ENCODE peak calls at places on chromosomes 7 and 10, in ten cellular contexts. K is nephron progenitor cell; J is AG04450; V is fibroblast of lung; R is iPS DF 6.9; B is HAP-1; A is effector CD8-positive, alpha-beta T cell; F is T-helper 2 cell; Y is brain microvascular endothelial cell; Q is GF-D8. Z is an unnamed sample.
A peak's percentile ranks its signal among the peaks of the same experiment; 100 is the strongest.

GRCh38 chr7:149776305-149776704 is 2.9 kb upstream of the ZNF467 start:
- DNase-seq in J (no peak), F (no peak), Q (no peak), V (no peak), R (no peak), Y (peak; percentile 29), A (no peak), B (no peak), K (no peak), Z (no peak)

GRCh38 chr10:123301077-123301875 is 147.1 kb downstream of the BUB3 start:
- DNase-seq in B (no peak), Q (no peak), K (peak; percentile 47), A (no peak), R (no peak), F (no peak), J (no peak), V (peak; percentile 19), Y (no peak), Z (peak; percentile 66)

GRCh38 chr7:101754432-101755159 is 62.8 kb upstream of the CUX1 start:
- DNase-seq in J (no peak), K (no peak), R (no peak), F (no peak), V (peak; percentile 54), A (no peak), Q (no peak), Y (peak; percentile 41), B (peak; percentile 67), Z (no peak)

GRCh38 chr10:3625959-3626751 is 158.9 kb downstream of the KLF6 start:
- DNase-seq in K (no peak), Q (no peak), B (no peak), A (no peak), J (peak; percentile 75), V (peak; percentile 91), Y (peak; percentile 80), R (no peak), F (no peak), Z (no peak)

GRCh38 chr7:69448071-69448470 is 150.2 kb upstream of the AUTS2 start:
- DNase-seq in Y (no peak), B (no peak), R (no peak), A (no peak), Q (no peak), V (peak; percentile 2), K (no peak), J (no peak), F (no peak), Z (no peak)

GRCh38 chr10:11345224-11346054 is 266.0 kb downstream of the USP6NL start:
- DNase-seq in A (no peak), B (no peak), K (no peak), F (no peak), Q (peak; percentile 77), R (no peak), J (no peak), Y (no peak), V (no peak), Z (no peak)

GRCh38 chr10:124378817-124379510 is 39.8 kb downstream of the OAT start:
- DNase-seq in V (no peak), J (no peak), R (no peak), B (no peak), F (no peak), Y (no peak), A (no peak), K (no peak), Q (no peak), Z (no peak)

GRCh38 chr10:27744478-27745379 is 890 bp downstream of the MKX start:
- DNase-seq in V (peak; percentile 38), A (no peak), F (no peak), R (no peak), K (peak; percentile 71), J (no peak), Y (no peak), B (no peak), Q (no peak), Z (no peak)

GRCh38 chr7:30237271-30237695 is 47.1 kb upstream of the ZNRF2 start:
- DNase-seq in Q (no peak), B (no peak), F (no peak), A (no peak), J (no peak), R (no peak), Y (no peak), K (no peak), V (no peak), Z (no peak)

GRCh38 chr7:138186951-138187351 is 110.7 kb downstream of the AKR1D1 start:
- DNase-seq in B (peak; percentile 80), R (no peak), V (no peak), Y (peak; percentile 98), Q (no peak), F (no peak), K (no peak), A (no peak), J (no peak), Z (no peak)

GRCh38 chr10:133115453-133115842 is 27.7 kb downstream of the ADGRA1 start:
- DNase-seq in Y (no peak), Q (no peak), V (no peak), F (no peak), A (no peak), J (no peak), B (no peak), K (no peak), R (no peak), Z (no peak)

GRCh38 chr10:72186633-72187330 is 29.0 kb upstream of the ANAPC16 start:
- DNase-seq in Y (no peak), J (no peak), F (no peak), B (no peak), Q (peak; percentile 23), A (no peak), R (no peak), V (peak; percentile 59), K (no peak), Z (no peak)

GRCh38 chr10:46033602-46034011 is 3.2 kb upstream of the NCOA4 start:
- DNase-seq in R (no peak), V (peak; percentile 63), K (no peak), B (no peak), F (no peak), Y (peak; percentile 77), Q (peak; percentile 3), A (no peak), J (peak; percentile 67), Z (no peak)

GRCh38 chr7:96187735-96188622 is 133.9 kb downstream of the SLC25A13 start:
- DNase-seq in Q (no peak), V (no peak), B (peak; percentile 28), R (no peak), A (no peak), J (no peak), K (no peak), Y (no peak), F (no peak), Z (no peak)

GRCh38 chr7:1274876-1275684 is 42.4 kb downstream of the UNCX start:
- DNase-seq in Q (no peak), B (no peak), V (no peak), J (no peak), K (no peak), Y (no peak), R (no peak), F (no peak), A (no peak), Z (no peak)